ENCODE peak calls at places on chromosomes 4 and X, in four cellular contexts. Z, H, R and E are unnamed samples.

GRCh38 chr4:8723222-8723980 is 130.8 kb downstream of the CPZ start:
- DNase-seq in Z (no peak), H (no peak), R (no peak), E (no peak)

GRCh38 chrX:101287402-101287801 is 3.7 kb downstream of the TAF7L start:
- DNase-seq in R (peak), H (peak), Z (peak), E (peak)

GRCh38 chr4:52911684-52912294 is 49.7 kb downstream of the RASL11B start:
- DNase-seq in H (peak), Z (peak), R (peak), E (peak)

GRCh38 chrX:70262952-70263567 is 3.1 kb upstream of the P2RY4 start:
- DNase-seq in H (peak), Z (no peak), R (peak), E (peak)

GRCh38 chrX:153731845-153732215 is 7.2 kb downstream of the ABCD1 start:
- DNase-seq in R (no peak), H (no peak), Z (no peak), E (no peak)

GRCh38 chr4:41550308-41550707 is 12.4 kb downstream of the LIMCH1 start:
- DNase-seq in H (no peak), R (no peak), Z (no peak), E (no peak)

GRCh38 chrX:14920196-14920595 is 47.0 kb downstream of the MOSPD2 start:
- DNase-seq in Z (no peak), H (no peak), R (no peak), E (no peak)

GRCh38 chr4:5638976-5639375 is 69.4 kb downstream of the EVC2 start:
- DNase-seq in H (no peak), Z (no peak), R (no peak), E (no peak)

GRCh38 chr4:1209821-1210220 is 37.4 kb upstream of the SPON2 start:
- DNase-seq in R (peak), H (peak), Z (no peak), E (no peak)

GRCh38 chrX:8364369-8365141 is 100.1 kb upstream of the VCX3B start:
- DNase-seq in R (peak), H (peak), Z (no peak), E (no peak)

GRCh38 chr4:80035336-80035735 is 37.7 kb downstream of the ANTXR2 start:
- DNase-seq in R (no peak), H (no peak), Z (no peak), E (no peak)

GRCh38 chr4:123671633-123672404 is 275.2 kb downstream of the SPRY1 start:
- DNase-seq in Z (no peak), R (no peak), H (no peak), E (no peak)

GRCh38 chrX:47030339-47030738 is 47.9 kb upstream of the RGN start:
- DNase-seq in H (peak), R (peak), Z (peak), E (peak)

GRCh38 chr4:88144866-88145300 is 13.6 kb downstream of the ABCG2 start:
- DNase-seq in R (no peak), H (no peak), Z (no peak), E (no peak)

GRCh38 chrX:102658551-102658950 is 7.3 kb downstream of the GPRASP1 start:
- DNase-seq in Z (no peak), R (no peak), H (no peak), E (no peak)

GRCh38 chrX:48905090-48905790 is 6.2 kb downstream of the SLC35A2 start:
- DNase-seq in R (no peak), H (no peak), Z (no peak), E (no peak)

GRCh38 chr4:116357758-116358157 is 727.6 kb downstream of the TRAM1L1 start:
- DNase-seq in H (no peak), Z (no peak), R (peak), E (no peak)

GRCh38 chr4:78870056-78870455 is 69.2 kb downstream of the PAQR3 start:
- DNase-seq in Z (no peak), R (no peak), H (no peak), E (no peak)

GRCh38 chr4:7041851-7042696 is 1.1 kb upstream of the TADA2B start:
- DNase-seq in R (peak), Z (no peak), H (peak), E (no peak)

GRCh38 chr4:41590591-41590990 is 52.6 kb downstream of the LIMCH1 start:
- DNase-seq in H (peak), R (no peak), Z (no peak), E (no peak)

GRCh38 chr4:2366252-2367192 is 51.9 kb downstream of the ZFYVE28 start:
- DNase-seq in H (no peak), Z (no peak), R (no peak), E (no peak)

GRCh38 chrX:101022020-101022419 is 29.9 kb downstream of the TRMT2B start:
- DNase-seq in Z (no peak), H (no peak), R (no peak), E (no peak)

GRCh38 chrX:139881130-139881529 is 51.7 kb downstream of the ATP11C start:
- DNase-seq in R (no peak), Z (peak), H (peak), E (no peak)

GRCh38 chr4:44448548-44449443 is at the start of gene KCTD8:
- DNase-seq in H (peak), Z (no peak), R (peak), E (no peak)

GRCh38 chr4:15378055-15378454 is 49.8 kb upstream of the C1QTNF7 start:
- DNase-seq in Z (no peak), H (no peak), R (no peak), E (no peak)

GRCh38 chr4:76376534-76376933 is 44.4 kb downstream of the CCDC158 start:
- DNase-seq in Z (no peak), R (no peak), H (no peak), E (no peak)

GRCh38 chr4:102554482-102554881 is 53.3 kb downstream of the NFKB1 start:
- DNase-seq in R (no peak), H (no peak), Z (no peak), E (no peak)

GRCh38 chr4:47785196-47785595 is 52.7 kb downstream of the CORIN start:
- DNase-seq in Z (no peak), R (no peak), H (no peak), E (no peak)

GRCh38 chr4:153205757-153206156 is 1.5 kb downstream of the TRIM2 start:
- DNase-seq in Z (peak), R (peak), H (no peak), E (no peak)

GRCh38 chr4:1208266-1208961 is 36.0 kb upstream of the SPON2 start:
- DNase-seq in H (no peak), R (peak), Z (no peak), E (no peak)

GRCh38 chrX:150032742-150033141 is 94.5 kb upstream of the EOLA2 start:
- DNase-seq in H (no peak), R (no peak), Z (no peak), E (no peak)

GRCh38 chrX:46912673-46913491 is 661 bp downstream of the JADE3 start:
- DNase-seq in Z (no peak), R (peak), H (peak), E (no peak)

GRCh38 chrX:79117078-79117477 is 27.4 kb upstream of the GPR174 start:
- DNase-seq in Z (no peak), H (no peak), R (no peak), E (no peak)

GRCh38 chr4:112853662-112854256 is 195.7 kb upstream of the ANK2 start:
- DNase-seq in Z (no peak), H (no peak), R (peak), E (no peak)

GRCh38 chr4:36402008-36402758 is 120.8 kb downstream of the DTHD1 start:
- DNase-seq in Z (no peak), H (no peak), R (peak), E (no peak)

GRCh38 chr4:122542411-122543236 is 78.2 kb downstream of the IL21 start:
- DNase-seq in H (no peak), Z (no peak), R (no peak), E (no peak)

GRCh38 chr4:120070191-120070590 is 3.5 kb upstream of the MAD2L1 start:
- DNase-seq in H (no peak), R (no peak), Z (no peak), E (no peak)

GRCh38 chr4:120064887-120065286 is 1.8 kb downstream of the MAD2L1 start:
- DNase-seq in H (no peak), R (no peak), Z (no peak), E (no peak)

GRCh38 chr4:120062663-120063195 is 3.9 kb downstream of the MAD2L1 start:
- DNase-seq in Z (no peak), R (no peak), H (no peak), E (no peak)

GRCh38 chr4:120066182-120066524 is 495 bp downstream of the MAD2L1 start:
- DNase-seq in R (peak), Z (no peak), H (peak), E (no peak)

DNA sequence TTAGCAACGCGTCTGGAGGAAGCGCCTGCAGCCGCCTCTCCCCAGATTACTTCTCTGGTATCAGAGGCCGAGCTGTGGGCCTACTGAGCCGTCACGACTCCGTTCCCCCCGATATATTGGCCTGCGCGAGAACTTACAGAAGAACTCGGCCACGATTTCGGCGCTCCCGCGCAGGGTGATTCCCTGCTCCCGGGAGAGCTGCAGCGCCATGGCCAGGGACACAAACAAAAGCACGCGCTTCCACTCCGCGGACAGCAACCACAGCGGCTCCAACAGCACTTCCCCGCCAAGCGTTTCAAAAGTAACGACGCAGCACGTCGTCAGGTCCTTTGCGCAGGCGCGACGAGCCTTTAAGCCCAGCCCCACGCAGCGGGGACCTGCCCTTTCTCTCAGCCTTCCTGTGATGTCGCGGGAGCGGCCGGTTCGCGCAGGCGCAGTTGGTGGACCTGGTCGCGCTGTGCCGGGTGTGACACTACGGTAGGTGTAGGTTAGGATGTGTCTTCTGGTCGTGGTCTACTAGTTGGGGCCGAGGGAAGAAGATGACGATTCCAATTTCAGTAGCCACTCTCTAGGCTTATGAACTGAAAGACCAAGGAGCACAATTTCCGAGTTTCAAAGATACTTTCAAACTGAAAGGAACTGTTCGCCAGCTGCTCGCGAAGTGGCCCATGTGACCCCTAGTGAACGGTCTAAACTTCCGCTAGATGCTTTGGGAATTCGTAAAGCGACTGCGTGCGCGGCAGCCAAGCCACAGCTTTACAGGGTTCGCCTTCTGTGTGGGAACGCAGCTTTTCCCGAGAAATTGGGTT is at the start of gene MAD2L1:
- DNase-seq in H (peak), Z (peak), R (peak), E (peak)
- TF ChIP-seq REST in H (peak), Z (no peak), R (no peak), E (peak)

DNA sequence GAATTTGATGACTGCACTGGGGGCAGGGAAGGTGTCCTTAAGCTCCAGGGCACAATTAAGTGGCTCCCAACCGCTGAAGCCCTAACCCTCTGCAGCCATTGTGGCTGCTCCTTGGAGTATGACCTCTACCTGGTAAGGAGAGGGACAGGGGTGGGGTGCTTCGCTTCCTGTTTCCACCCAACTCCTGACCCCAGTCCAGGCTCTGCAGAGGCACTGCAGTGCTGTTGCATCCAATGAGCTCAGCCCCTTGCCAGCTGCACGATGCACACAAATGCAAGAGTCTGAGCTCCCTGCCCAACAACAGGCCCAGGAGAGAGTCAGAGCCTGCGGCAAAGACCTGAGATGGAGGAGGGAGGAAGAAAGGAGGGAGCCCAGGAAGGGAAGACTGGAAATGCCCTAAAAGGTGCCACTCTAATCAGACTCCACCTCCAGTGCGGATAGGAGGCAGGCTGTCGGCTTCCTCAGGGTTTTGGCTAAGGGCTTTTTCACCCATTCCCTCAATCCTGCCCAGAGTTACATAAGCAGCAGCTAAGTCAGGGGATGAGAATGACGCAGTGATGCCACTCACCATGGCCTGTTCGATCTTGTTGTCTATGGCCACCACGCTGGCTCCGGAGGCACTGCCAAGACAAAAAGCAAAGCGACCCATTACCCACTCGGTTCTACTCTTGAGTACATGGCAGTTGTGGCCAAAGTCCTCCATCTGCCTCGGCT is 60.1 kb downstream of the TSC22D3 start:
- DNase-seq in R (no peak), H (peak), Z (no peak), E (no peak)
- TF ChIP-seq POLR2AphosphoS5 in R (no peak), H (no peak), Z (no peak), E (no peak)

GRCh38 chr4:140252742-140253555 is 99.0 kb upstream of the MAML3 start:
- DNase-seq in H (peak), R (peak), Z (peak), E (no peak)
- TF ChIP-seq REST in H (no peak), R (no peak), Z (no peak), E (no peak)

GRCh38 chr4:127965803-127966175 is 583 bp downstream of the ABHD18 start:
- DNase-seq in Z (peak), H (peak), R (peak), E (no peak)

GRCh38 chr4:127959794-127960193 is 5.2 kb downstream of the MFSD8 start:
- DNase-seq in R (no peak), H (no peak), Z (no peak), E (no peak)

GRCh38 chr4:127968565-127968964 is 3.4 kb downstream of the ABHD18 start:
- DNase-seq in H (no peak), Z (no peak), R (no peak), E (no peak)

GRCh38 chr4:127967141-127967775 is 2.1 kb downstream of the ABHD18 start:
- DNase-seq in R (no peak), Z (no peak), H (no peak), E (no peak)

GRCh38 chr4:127965062-127965802 is at the start of the genes ABHD18 and MFSD8:
- DNase-seq in R (peak), Z (peak), H (peak), E (peak)
- TF ChIP-seq POLR2AphosphoS5 in R (peak), Z (peak), H (peak), E (peak)

DNA sequence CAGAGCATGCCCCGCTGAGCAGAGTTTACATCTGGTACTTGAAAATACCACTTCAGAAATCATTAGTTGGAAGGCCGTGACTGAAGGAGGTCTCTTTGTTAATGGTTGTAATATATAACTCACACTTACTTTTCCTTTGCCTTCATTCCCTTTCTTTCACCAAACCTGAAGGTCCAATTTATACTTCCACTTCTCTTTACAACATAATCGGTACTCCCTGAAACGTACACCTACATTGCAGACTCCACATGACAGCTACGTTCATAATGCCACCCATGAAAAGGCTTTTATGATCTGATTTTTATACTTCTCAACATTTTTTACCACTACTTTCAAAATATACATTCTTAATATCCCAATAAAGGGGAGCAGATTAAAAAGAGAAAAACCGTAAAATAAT is 298.7 kb downstream of the C4orf33 start:
- DNase-seq in R (no peak), H (no peak), Z (no peak), E (no peak)
- TF ChIP-seq REST in R (no peak), H (no peak), Z (no peak), E (no peak)

GRCh38 chr4:176794151-176794550 is 1.4 kb upstream of the VEGFC start:
- DNase-seq in R (no peak), H (no peak), Z (no peak), E (no peak)
- TF ChIP-seq POLR2AphosphoS5 in R (no peak), H (no peak), Z (no peak), E (peak)